ENCODE peak calls at places on chromosomes 3 and 15, in nine cellular contexts. L, P, H, S, E, F, G, B and V are unnamed samples.

GRCh38 chr3:193548406-193548805 is 6.3 kb downstream of the ATP13A4 start:
- DNase-seq in G (no peak), P (no peak), E (no peak), F (no peak), L (no peak), B (no peak), S (no peak), H (no peak), V (no peak)

GRCh38 chr3:159798951-159799350 is 189.7 kb upstream of the IL12A start:
- DNase-seq in B (no peak), H (no peak), P (no peak), E (peak), L (peak), S (no peak), G (peak), F (no peak), V (peak)

GRCh38 chr15:73564255-73564654 is 68.9 kb downstream of the NPTN start:
- DNase-seq in G (peak), F (no peak), L (peak), P (peak), H (peak), B (peak), S (no peak), E (peak), V (no peak)

GRCh38 chr3:55467099-55467498 is 20.0 kb downstream of the WNT5A start:
- DNase-seq in P (no peak), F (no peak), H (peak), E (peak), G (no peak), S (no peak), B (no peak), L (peak), V (no peak)

GRCh38 chr3:188698436-188698835 is 473.3 kb upstream of the TPRG1 start:
- DNase-seq in F (no peak), G (no peak), L (no peak), P (no peak), S (no peak), E (no peak), B (no peak), H (no peak), V (no peak)

GRCh38 chr15:49040151-49040550 is 6.1 kb downstream of the SECISBP2L start:
- DNase-seq in P (no peak), E (no peak), L (no peak), S (no peak), G (no peak), H (no peak), F (no peak), B (no peak), V (no peak)

GRCh38 chr3:128021768-128022372 is 30.4 kb upstream of the SEC61A1 start:
- DNase-seq in P (no peak), H (peak), E (no peak), G (no peak), L (no peak), S (no peak), B (no peak), F (no peak), V (no peak)

GRCh38 chr15:99253381-99254090 is 2.3 kb downstream of the LRRC28 start:
- DNase-seq in F (no peak), H (peak), G (peak), L (peak), B (no peak), P (peak), S (no peak), E (peak), V (no peak)

GRCh38 chr15:98785796-98786581 is 137.7 kb downstream of the IGF1R start:
- DNase-seq in B (peak), L (no peak), P (no peak), S (no peak), H (no peak), G (no peak), F (no peak), E (no peak), V (no peak)

GRCh38 chr3:161551697-161552096 is 55.1 kb downstream of the OTOL1 start:
- DNase-seq in H (no peak), E (no peak), F (no peak), L (no peak), G (no peak), P (no peak), B (no peak), S (no peak), V (no peak)

GRCh38 chr3:25678581-25678980 is 13.9 kb upstream of the TOP2B start:
- DNase-seq in L (no peak), B (no peak), S (no peak), P (no peak), G (no peak), E (peak), H (peak), F (no peak), V (no peak)

GRCh38 chr3:116153174-116153573 is 292.1 kb downstream of the LSAMP start:
- DNase-seq in E (no peak), B (no peak), P (no peak), F (no peak), G (no peak), L (peak), S (no peak), H (peak), V (no peak)

GRCh38 chr3:73661262-73661661 is 36.5 kb upstream of the PDZRN3 start:
- DNase-seq in H (peak), P (no peak), F (no peak), E (peak), S (no peak), G (peak), B (no peak), L (peak), V (peak)

GRCh38 chr3:128368626-128369025 is 98.1 kb downstream of the DNAJB8 start:
- DNase-seq in P (no peak), F (no peak), H (no peak), G (no peak), S (no peak), L (no peak), E (no peak), B (no peak), V (no peak)

GRCh38 chr3:50237133-50237651 is 1.2 kb downstream of the GNAI2 start:
- DNase-seq in E (no peak), S (no peak), P (no peak), L (no peak), H (peak), G (peak), F (peak), B (peak), V (no peak)

GRCh38 chr3:194672876-194673275 is 885 bp upstream of the LSG1 start:
- DNase-seq in L (no peak), F (no peak), P (no peak), H (no peak), E (no peak), S (no peak), G (no peak), B (peak), V (no peak)

GRCh38 chr3:150236683-150237082 is 171.4 kb upstream of the TSC22D2 start:
- DNase-seq in B (no peak), E (peak), L (no peak), F (no peak), H (no peak), S (no peak), G (no peak), P (no peak), V (no peak)

GRCh38 chr3:129621626-129622417 is 15.3 kb upstream of the PLXND1 start:
- DNase-seq in P (no peak), E (no peak), G (no peak), B (no peak), H (no peak), S (no peak), F (no peak), L (no peak), V (no peak)

GRCh38 chr3:27201435-27201966 is 167.7 kb downstream of the NEK10 start:
- DNase-seq in F (no peak), P (no peak), E (no peak), S (no peak), B (no peak), L (no peak), H (no peak), G (no peak), V (no peak)

GRCh38 chr3:15778332-15778858 is 19.4 kb downstream of the ANKRD28 start:
- DNase-seq in G (no peak), B (peak), S (no peak), H (no peak), P (no peak), E (no peak), L (no peak), F (no peak), V (no peak)

GRCh38 chr3:10344147-10344943 is 23.4 kb upstream of the SEC13 start:
- DNase-seq in H (peak), E (no peak), P (no peak), G (no peak), B (peak), S (no peak), F (no peak), L (peak), V (no peak)

GRCh38 chr3:71311320-71312046 is 272.0 kb downstream of the FOXP1 start:
- DNase-seq in H (no peak), S (no peak), E (no peak), P (no peak), G (no peak), L (no peak), F (no peak), B (no peak), V (no peak)

GRCh38 chr3:115646027-115646690 is 22.8 kb downstream of the GAP43 start:
- DNase-seq in F (no peak), H (no peak), E (no peak), P (no peak), B (no peak), G (no peak), L (no peak), S (no peak), V (no peak)

GRCh38 chr3:15154326-15154725 is 51.7 kb upstream of the CAPN7 start:
- DNase-seq in S (no peak), H (no peak), E (no peak), P (no peak), B (no peak), F (no peak), G (no peak), L (no peak), V (no peak)

GRCh38 chr3:128823638-128824037 is 55.8 kb upstream of the ACAD9 start:
- DNase-seq in B (no peak), G (no peak), E (no peak), H (no peak), F (no peak), L (no peak), S (no peak), P (no peak), V (no peak)

GRCh38 chr15:29538110-29538509 is 268.5 kb upstream of the NSMCE3 start:
- DNase-seq in E (no peak), F (no peak), P (no peak), L (no peak), B (no peak), H (no peak), S (no peak), G (no peak), V (no peak)

GRCh38 chr3:49476563-49476962 is 6.5 kb downstream of the DAG1 start:
- DNase-seq in H (peak), S (no peak), E (no peak), G (peak), P (no peak), F (no peak), B (no peak), L (no peak), V (no peak)

GRCh38 chr3:18122264-18122663 is 302.9 kb downstream of the SATB1 start:
- DNase-seq in F (no peak), G (peak), L (no peak), H (no peak), B (no peak), E (no peak), P (no peak), S (no peak), V (no peak)

GRCh38 chr3:176939022-176939817 is 258.1 kb downstream of the TBL1XR1 start:
- DNase-seq in G (peak), H (peak), L (peak), P (peak), S (no peak), B (peak), F (no peak), E (peak), V (no peak)

DNA sequence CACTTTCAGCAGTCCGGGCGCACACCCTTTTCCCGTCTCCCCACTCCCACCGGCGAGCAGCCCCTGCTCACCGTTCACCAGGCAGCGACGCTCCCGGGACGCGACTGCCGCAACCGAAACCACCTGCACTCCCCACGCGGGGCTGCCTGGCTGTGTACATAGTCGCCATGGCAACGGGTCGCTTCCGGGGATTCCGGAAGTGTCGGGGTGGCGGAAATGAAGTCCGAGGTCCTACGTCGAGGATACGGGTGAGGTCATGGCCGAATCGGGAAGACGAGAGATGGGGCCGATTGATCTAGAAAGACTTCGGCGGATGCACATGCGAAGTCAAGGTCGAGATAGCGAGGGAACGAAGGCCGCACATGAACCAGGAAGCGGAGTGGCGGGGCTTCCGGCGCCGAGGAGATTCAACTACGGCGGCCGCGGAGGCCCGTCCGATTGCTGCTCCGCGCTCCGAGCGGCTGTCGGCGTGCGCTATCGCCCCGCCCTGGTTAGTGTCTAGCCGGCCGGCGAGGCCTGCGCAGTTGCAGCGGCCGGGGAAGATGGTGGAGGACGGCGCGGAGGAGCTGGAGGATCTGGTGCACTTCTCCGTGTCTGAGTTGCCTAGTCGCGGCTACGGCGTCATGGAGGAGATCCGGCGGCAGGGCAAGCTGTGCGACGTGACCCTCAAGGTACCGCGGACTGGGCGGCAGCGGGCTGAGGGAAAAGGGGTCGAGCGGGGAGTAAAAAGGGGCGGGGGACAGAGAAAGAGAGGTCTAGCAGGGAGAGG is at the start of the genes KIF9 and KLHL18:
- DNase-seq in H (peak), L (peak), F (peak), G (peak), B (peak), E (peak), P (peak), S (peak), V (peak)
- H3K4me3 ChIP-seq in H (peak), L (peak), F (peak), G (peak), B (peak), E (peak), P (peak), S (peak), V (peak)

GRCh38 chr15:44300567-44300966 is 12.0 kb downstream of the GOLM2 start:
- DNase-seq in E (no peak), G (no peak), S (no peak), F (no peak), H (no peak), B (no peak), L (no peak), P (no peak), V (no peak)

GRCh38 chr15:44299997-44300396 is 11.5 kb downstream of the GOLM2 start:
- DNase-seq in F (no peak), E (no peak), L (no peak), B (no peak), S (no peak), G (no peak), P (no peak), H (no peak), V (no peak)

GRCh38 chr15:44296625-44297524 is 8.4 kb downstream of the GOLM2 start:
- DNase-seq in P (no peak), F (no peak), L (peak), B (no peak), E (peak), S (no peak), G (peak), H (peak), V (no peak)

GRCh38 chr15:44295909-44296420 is 7.4 kb downstream of the GOLM2 start:
- DNase-seq in G (no peak), F (no peak), E (no peak), L (peak), S (no peak), B (no peak), H (peak), P (no peak), V (no peak)

DNA sequence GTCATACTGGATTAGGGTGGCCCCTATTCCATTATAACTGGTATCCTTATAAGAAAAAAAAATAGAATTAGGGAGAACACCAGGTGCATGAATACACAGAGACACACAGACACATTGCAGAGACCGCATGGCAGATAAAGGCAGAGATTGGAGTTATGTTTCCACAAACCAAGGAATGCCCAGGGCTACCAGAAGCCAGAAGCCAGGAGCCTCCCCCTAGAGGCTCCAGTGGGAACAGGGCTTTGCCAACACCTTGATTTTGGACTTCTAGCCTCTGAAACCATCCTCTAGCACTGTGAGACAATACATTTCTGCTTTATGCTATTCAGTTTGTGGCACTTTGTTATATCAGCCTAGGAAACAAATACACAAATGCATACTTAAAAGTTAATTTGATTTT is 10.4 kb downstream of the GOLM2 start:
- DNase-seq in E (no peak), H (no peak), L (no peak), B (peak), P (no peak), S (no peak), G (no peak), F (no peak), V (no peak)
- TF ChIP-seq CTCF in E (peak), H (peak), L (peak), B (peak), P (peak), S (peak), G (peak), F (no peak), V (peak)

DNA sequence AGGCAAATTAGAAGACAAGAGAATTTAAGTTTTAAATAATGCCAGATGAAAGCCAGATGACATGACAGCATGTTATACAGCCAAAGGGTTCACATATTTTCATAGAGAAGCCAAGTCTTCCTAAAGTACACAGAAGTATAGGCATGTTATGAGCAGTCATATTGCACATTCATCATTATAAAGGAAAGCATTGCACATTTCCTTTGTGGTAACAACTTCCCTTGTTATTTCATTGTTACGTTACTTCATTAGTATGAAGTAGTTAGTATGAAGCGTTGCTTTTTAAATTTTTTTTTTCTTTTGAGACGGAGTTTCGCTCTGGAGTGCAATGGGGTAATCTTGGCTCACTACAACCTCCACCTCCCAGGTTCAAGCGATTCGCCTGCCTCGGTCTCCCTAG is 4.6 kb upstream of the ABCC5 start:
- DNase-seq in H (no peak), P (no peak), E (no peak), G (no peak), B (no peak), L (no peak), F (no peak), S (no peak), V (no peak)
- H3K4me3 ChIP-seq in H (no peak), P (no peak), E (no peak), G (no peak), B (no peak), L (no peak), F (no peak), S (no peak), V (no peak)

DNA sequence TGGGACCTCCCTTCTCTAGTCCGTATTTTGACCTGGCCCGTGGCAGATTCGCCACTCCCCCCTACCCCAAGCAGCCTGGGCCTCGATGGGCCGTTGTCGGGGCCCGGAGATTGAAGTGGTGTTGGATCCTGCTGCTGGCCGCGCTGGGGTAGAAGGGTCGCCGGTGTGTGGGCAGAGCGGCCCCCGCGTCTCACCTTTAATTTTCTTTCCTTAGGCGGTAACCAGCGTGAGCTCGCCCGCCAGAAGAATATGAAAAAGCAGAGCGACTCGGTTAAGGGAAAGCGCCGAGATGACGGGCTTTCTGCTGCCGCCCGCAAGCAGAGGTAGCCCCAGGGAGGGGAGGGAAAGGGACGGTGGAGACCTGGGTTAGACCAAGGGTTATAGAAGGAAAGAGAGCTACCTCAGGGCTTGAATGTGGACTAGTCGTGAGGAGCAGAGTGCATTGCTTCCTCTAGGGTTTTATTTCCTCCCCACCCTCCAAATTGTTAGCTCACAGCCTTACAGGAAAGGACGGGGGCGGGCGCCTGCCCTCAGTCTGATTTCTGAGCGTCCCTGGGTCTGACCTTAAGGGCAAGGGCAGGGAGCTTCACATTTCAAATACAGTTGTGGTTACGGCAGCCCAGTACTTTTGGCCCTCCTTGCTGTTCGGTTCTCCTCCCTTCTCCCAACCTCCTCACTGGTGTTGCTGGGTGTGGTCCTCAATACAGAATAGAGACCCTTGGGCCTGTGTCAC is 807 bp downstream of the SERF2 start:
- DNase-seq in F (peak), P (no peak), S (peak), L (peak), H (no peak), E (no peak), G (peak), B (peak), V (no peak)
- TF ChIP-seq CTCF in F (no peak), P (no peak), S (peak), L (peak), H (peak), E (peak), G (no peak), B (no peak), V (peak)

DNA sequence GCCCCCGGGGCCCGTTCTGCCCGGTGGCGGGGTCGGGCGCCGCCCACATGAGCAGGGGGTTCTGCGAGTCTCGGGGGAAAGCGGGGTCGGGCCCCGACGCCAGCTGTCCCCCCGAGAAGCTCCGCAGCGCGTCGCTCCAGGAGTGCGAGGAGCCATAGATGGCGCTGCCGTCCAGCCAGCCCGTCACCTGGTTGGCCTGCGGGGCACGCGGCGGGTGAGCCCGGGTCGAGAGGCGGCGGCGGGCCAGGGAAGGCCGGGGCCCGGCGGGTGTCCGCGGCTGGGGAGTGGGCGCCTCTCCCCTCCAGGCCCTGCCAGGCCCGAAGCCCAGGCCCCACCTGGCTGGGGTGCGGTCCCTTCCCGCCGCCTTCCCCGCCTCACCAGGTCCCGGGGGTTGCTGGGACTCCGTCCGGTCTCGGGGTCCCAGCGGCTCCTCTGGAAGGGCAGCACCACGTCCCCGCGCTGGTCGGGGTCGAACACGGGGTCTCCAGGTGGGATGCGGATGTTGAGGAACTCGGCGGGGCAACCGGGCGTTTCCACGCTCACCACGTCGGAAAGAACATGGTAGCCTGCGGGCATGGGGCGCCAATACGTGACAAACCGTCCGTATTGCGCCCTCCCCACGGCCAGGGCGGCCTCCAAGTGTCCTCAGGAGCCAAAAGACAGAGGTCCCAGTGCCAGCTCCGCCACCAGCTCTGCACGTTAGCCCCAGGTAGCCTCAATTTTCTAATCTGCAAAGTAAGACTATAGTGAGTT is 2.4 kb downstream of the DUOX2 start:
- DNase-seq in S (no peak), L (no peak), B (peak), P (no peak), H (no peak), F (no peak), G (no peak), E (no peak), V (no peak)
- H3K4me3 ChIP-seq in S (no peak), L (no peak), B (no peak), P (no peak), H (no peak), F (no peak), G (no peak), E (no peak), V (no peak)